ENCODE peak calls at places on chromosomes 2 and 18, in six cellular contexts. O, H, T, B, U and J are unnamed samples. For H3K4me1, the result is how much of the 10 kb centered on the place peaks cover.

GRCh38 chr2:145752091-145752806 is 1232.3 kb upstream of the ZEB2 start:
- DNase-seq in O (peak), H (peak), T (no peak), B (peak), U (peak), J (peak)

GRCh38 chr2:38744399-38744780 is 6.8 kb downstream of the SRSF7 start:
- DNase-seq in O (no peak), H (peak), T (no peak), B (no peak), U (no peak), J (no peak)

GRCh38 chr18:54873884-54874255 is 45.6 kb downstream of the RAB27B start:
- DNase-seq in O (no peak), H (no peak), T (peak), B (no peak), U (no peak), J (peak)

GRCh38 chr18:14769381-14769780 is 21.4 kb downstream of the ANKRD30B start:
- DNase-seq in O (no peak), H (no peak), T (no peak), B (no peak), U (no peak), J (no peak)

GRCh38 chr2:71907503-71907902 is 240.2 kb downstream of the CYP26B1 start:
- DNase-seq in O (no peak), H (no peak), T (no peak), B (no peak), U (no peak), J (no peak)

GRCh38 chr2:12253167-12253778 is 463.5 kb upstream of the TRIB2 start:
- DNase-seq in O (no peak), H (no peak), T (no peak), B (no peak), U (no peak), J (no peak)

GRCh38 chr18:77006305-77007175 is 126.0 kb downstream of the MBP start:
- DNase-seq in O (no peak), H (no peak), T (no peak), B (no peak), U (no peak), J (no peak)

GRCh38 chr2:54814367-54815155 is 91.1 kb downstream of the EML6 start:
- DNase-seq in O (no peak), H (no peak), T (no peak), B (no peak), U (no peak), J (peak)

GRCh38 chr2:128520787-128521186 is 202.1 kb upstream of the HS6ST1 start:
- DNase-seq in O (no peak), H (no peak), T (no peak), B (no peak), U (no peak), J (peak)

GRCh38 chr2:238412067-238412767 is 14.5 kb upstream of the ASB1 start:
- DNase-seq in O (no peak), H (no peak), T (no peak), B (no peak), U (no peak), J (no peak)

GRCh38 chr2:133780099-133780996 is 212.1 kb upstream of the NCKAP5 start:
- DNase-seq in O (peak), H (peak), T (peak), B (peak), U (peak), J (peak)

GRCh38 chr2:238582159-238582558 is 155.4 kb downstream of the ASB1 start:
- DNase-seq in O (no peak), H (no peak), T (no peak), B (no peak), U (peak), J (no peak)

GRCh38 chr2:126900646-126901319 is 2.1 kb downstream of the TEX51 start:
- DNase-seq in O (no peak), H (no peak), T (no peak), B (no peak), U (no peak), J (no peak)

GRCh38 chr2:12303181-12304030 is 413.3 kb upstream of the TRIB2 start:
- DNase-seq in O (no peak), H (no peak), T (no peak), B (no peak), U (peak), J (no peak)

GRCh38 chr2:159226059-159226461 is 60.4 kb downstream of the WDSUB1 start:
- DNase-seq in O (peak), H (peak), T (no peak), B (no peak), U (peak), J (peak)

GRCh38 chr2:120826260-120826648 is 90.6 kb downstream of the GLI2 start:
- DNase-seq in O (no peak), H (no peak), T (no peak), B (no peak), U (no peak), J (no peak)

GRCh38 chr2:64488050-64488974 is 34.4 kb downstream of the LGALSL start:
- DNase-seq in O (peak), H (peak), T (peak), B (peak), U (peak), J (peak)

GRCh38 chr2:109326306-109326705 is 197.3 kb downstream of the SH3RF3 start:
- DNase-seq in O (no peak), H (no peak), T (no peak), B (no peak), U (no peak), J (no peak)
- H3K9ac ChIP-seq in O (no peak), H (no peak), T (no peak), B (no peak), U (no peak), J (no peak)

GRCh38 chr2:26767129-26767528 is 3.0 kb downstream of the SLC35F6 start:
- DNase-seq in O (no peak), H (no peak), T (no peak), B (no peak), U (no peak), J (no peak)

GRCh38 chr2:26768759-26769500 is 4.8 kb downstream of the SLC35F6 start:
- DNase-seq in O (peak), H (peak), T (peak), B (no peak), U (peak), J (peak)

GRCh38 chr2:26765475-26766200 is 1.6 kb downstream of the SLC35F6 start:
- DNase-seq in O (no peak), H (no peak), T (no peak), B (no peak), U (no peak), J (peak)

GRCh38 chr2:26769501-26769850 is 5.4 kb downstream of the SLC35F6 start:
- DNase-seq in O (no peak), H (no peak), T (no peak), B (no peak), U (no peak), J (no peak)

DNA sequence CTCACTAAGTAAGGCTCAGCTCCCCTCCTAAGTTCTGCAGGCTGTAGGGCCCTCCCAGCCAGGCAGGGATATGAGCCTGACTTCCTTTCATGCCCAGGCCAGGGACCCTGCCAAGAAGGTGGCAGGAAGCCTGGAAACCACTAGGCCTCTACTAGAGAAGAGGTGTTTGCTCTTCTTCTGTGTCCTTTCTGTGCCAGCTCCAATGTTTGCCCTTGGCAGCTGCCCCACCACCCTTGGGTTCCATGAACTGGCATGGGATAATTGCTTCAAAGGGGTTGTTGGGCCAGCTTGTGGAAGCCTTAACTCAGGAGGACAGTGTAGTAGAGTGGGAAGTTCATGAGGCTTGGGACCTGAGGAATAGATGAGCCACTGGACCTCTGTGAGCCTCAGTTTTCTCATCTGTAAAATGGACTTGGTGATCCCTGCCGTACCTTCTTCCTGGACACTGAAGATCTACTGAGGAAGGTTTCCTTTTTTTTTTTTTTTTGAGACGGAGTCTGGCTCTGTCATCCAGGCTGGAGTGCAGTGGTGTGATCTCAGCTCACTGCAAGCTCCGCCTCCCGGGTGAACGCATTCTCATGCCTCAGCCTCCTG is 3.9 kb downstream of the SLC35F6 start:
- DNase-seq in O (no peak), H (peak), T (no peak), B (no peak), U (no peak), J (no peak)
- H3K4me1 ChIP-seq in O (half or more), H (under half), T (under half), B (under half), U (under half), J (half or more)

GRCh38 chr2:118853647-118854367 is 6.4 kb upstream of the EN1 start:
- DNase-seq in O (no peak), H (no peak), T (no peak), B (peak), U (no peak), J (no peak)

GRCh38 chr2:118856330-118856977 is 9.0 kb upstream of the EN1 start:
- DNase-seq in O (no peak), H (no peak), T (no peak), B (no peak), U (no peak), J (no peak)

GRCh38 chr2:118854507-118855300 is 7.3 kb upstream of the EN1 start:
- DNase-seq in O (no peak), H (no peak), T (no peak), B (peak), U (no peak), J (no peak)

GRCh38 chr2:118856978-118857676 is 9.7 kb upstream of the EN1 start:
- DNase-seq in O (no peak), H (no peak), T (no peak), B (peak), U (no peak), J (no peak)

DNA sequence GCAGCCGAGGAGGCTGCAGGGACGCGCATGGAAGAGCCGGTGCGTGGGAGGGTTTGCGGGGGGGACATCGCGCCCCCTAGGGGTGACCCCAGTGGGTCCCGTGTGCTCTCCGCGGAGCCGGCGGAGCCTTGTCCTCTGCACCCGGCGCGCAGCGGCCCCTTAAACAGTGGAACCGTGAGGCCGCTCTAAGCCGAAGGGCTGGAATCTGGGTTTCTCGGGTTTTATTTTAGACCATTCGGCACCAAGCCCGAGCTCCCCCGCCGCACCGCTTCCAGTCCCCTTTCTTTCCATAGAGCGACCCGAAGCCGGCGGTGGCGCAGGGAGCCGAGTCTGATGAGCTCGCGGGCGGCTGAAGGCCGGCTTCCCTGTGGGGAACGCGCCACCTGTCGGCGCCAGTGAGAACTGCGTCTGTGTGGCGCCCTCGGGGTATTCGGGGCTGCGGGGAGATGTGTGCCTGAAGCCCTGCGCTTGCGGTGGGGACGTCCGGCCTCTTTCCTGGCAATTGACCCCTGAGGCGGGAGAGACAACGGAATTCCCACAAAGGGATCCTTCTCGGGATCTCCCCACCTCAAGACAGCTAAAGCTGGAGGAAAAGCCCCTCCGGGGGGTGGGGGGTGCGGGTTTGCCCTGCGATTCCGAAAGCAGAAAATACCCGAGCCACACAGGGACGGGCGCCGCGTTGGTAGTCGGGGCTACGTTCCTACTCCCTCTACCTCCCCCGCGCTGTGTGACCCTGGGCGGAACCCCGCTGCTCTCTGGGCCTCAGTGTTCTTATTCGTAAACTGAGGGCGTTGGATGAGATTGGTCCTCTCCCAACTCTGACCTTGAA is 8.2 kb upstream of the EN1 start:
- DNase-seq in O (peak), H (peak), T (peak), B (peak), U (no peak), J (peak)
- H3K9ac ChIP-seq in O (no peak), H (no peak), T (no peak), B (no peak), U (no peak), J (no peak)

DNA sequence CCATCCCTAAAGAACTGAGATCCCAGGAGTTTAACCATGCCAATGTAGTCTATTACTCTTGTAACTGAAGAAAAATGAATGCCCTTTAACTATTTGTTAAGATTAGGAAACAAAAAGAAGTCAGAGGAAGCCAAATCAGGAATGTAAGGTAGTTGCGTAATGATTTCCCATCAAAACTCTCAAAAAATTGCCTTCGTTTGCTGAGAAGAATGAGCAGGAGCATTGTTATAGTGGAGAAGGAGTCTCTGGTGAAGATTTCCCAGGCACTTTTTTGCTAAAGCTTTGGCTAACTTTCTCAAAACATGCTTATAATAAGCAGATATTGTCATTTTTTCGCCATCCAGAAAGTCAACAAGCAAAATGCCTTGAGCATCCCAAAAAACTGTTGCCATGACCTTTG is 224.0 kb upstream of the SIX2 start:
- DNase-seq in O (no peak), H (no peak), T (no peak), B (no peak), U (no peak), J (no peak)
- H3K4me1 ChIP-seq in O (under half), H (under half), T (under half), B (under half), U (under half), J (under half)

DNA sequence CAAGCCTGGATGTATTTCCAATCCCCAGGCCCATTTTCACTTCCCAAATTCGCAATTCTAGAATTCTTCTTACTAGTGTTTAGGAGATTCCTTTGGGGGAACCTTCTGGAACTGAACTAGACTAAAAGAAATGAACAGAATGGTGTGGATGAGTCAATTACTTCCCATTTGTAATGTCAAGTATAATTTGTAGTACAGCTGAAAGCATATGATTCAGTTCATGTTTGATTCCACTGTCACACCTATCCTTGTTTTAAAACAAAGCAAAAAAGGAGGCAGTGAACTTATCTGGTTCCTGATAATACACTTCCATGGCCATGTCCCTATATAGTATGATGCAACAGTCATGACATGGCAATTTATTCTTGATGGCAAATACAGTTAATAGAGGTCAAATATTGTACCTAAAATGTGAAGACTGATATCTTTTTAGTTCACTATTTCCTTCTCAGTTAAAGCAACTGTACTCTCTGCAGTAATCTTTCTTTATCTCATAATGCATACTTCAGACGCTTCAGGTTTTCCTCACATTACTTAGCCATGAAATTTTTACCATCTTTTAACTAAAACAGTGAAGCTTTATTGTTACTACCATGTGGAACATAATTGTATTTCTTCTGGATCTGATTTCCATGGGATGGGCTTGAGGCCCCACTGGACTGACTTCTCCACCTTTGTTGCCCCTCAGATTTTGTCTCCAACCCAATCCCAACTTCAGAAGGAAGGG is 1.9 kb downstream of the IDH1 start:
- DNase-seq in O (no peak), H (peak), T (no peak), B (no peak), U (no peak), J (no peak)
- H3K9ac ChIP-seq in O (no peak), H (no peak), T (peak), B (no peak), U (peak), J (peak)

DNA sequence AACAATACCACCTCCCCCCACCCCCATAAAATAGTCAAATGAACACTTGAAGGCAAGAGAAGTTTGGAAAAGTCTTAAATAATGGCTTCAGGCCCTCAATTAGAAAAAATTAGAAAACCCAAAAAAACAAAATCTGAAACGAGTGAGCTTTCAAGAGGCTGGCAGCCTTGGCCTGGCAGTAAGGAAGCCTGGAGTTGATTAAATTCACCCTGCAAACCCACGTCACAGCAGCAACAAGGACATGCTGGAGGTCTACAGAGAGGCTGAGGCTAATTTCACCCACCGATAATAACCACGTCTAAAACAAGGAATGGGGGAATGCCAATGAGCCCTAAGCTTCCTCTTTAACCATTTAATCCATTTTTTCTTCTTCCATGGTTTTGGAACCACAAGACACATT is 122.7 kb upstream of the SMAD7 start:
- DNase-seq in O (no peak), H (no peak), T (no peak), B (no peak), U (no peak), J (no peak)
- H3K4me1 ChIP-seq in O (under half), H (under half), T (under half), B (under half), U (under half), J (under half)